ENCODE peak calls at places on chromosome 1, in ten cellular contexts. One of them, this sample, is unnamed.

GRCh38 chr1:113536182-113536780 is 146.0 kb downstream of the MAGI3 start:
- DNase-seq in upper lobe of right lung: no peak
- DNase-seq in neural progenitor cell: no peak
- DNase-seq in CD4-positive, alpha-beta T cell: no peak
- DNase-seq in activated B cell treated with CpG ODN at 0.5 μM for 24 hours: no peak
- DNase-seq in body of pancreas: no peak
- DNase-seq in endothelial cell: no peak
- DNase-seq in fibroblast of villous mesenchyme: peak; percentile 28
- DNase-seq in hepatocyte: no peak
- DNase-seq in heart left ventricle: no peak
- DNase-seq in this sample: no peak

GRCh38 chr1:206742702-206743383 is 27.7 kb upstream of the IL19 start:
- DNase-seq in upper lobe of right lung: no peak
- DNase-seq in neural progenitor cell: no peak
- DNase-seq in CD4-positive, alpha-beta T cell: no peak
- DNase-seq in activated B cell treated with CpG ODN at 0.5 μM for 24 hours: no peak
- DNase-seq in body of pancreas: no peak
- DNase-seq in endothelial cell: no peak
- DNase-seq in fibroblast of villous mesenchyme: no peak
- DNase-seq in hepatocyte: no peak
- DNase-seq in heart left ventricle: no peak
- DNase-seq in this sample: no peak

GRCh38 chr1:247409869-247410544 is 6.0 kb upstream of the NLRP3 start:
- DNase-seq in upper lobe of right lung: no peak
- DNase-seq in neural progenitor cell: no peak
- DNase-seq in CD4-positive, alpha-beta T cell: no peak
- DNase-seq in activated B cell treated with CpG ODN at 0.5 μM for 24 hours: no peak
- DNase-seq in body of pancreas: no peak
- DNase-seq in endothelial cell: no peak
- DNase-seq in fibroblast of villous mesenchyme: no peak
- DNase-seq in hepatocyte: no peak
- DNase-seq in heart left ventricle: no peak
- DNase-seq in this sample: no peak

GRCh38 chr1:65059930-65060538 is 88.0 kb upstream of the AK4 start:
- DNase-seq in upper lobe of right lung: no peak
- DNase-seq in neural progenitor cell: peak; percentile 7
- DNase-seq in CD4-positive, alpha-beta T cell: no peak
- DNase-seq in activated B cell treated with CpG ODN at 0.5 μM for 24 hours: no peak
- DNase-seq in body of pancreas: no peak
- DNase-seq in endothelial cell: no peak
- DNase-seq in fibroblast of villous mesenchyme: peak; percentile 50
- DNase-seq in hepatocyte: peak; percentile 34
- DNase-seq in heart left ventricle: no peak
- DNase-seq in this sample: no peak

GRCh38 chr1:208967334-208967733 is 616.2 kb upstream of the CAMK1G start:
- DNase-seq in upper lobe of right lung: no peak
- DNase-seq in neural progenitor cell: no peak
- DNase-seq in CD4-positive, alpha-beta T cell: no peak
- DNase-seq in activated B cell treated with CpG ODN at 0.5 μM for 24 hours: no peak
- DNase-seq in body of pancreas: no peak
- DNase-seq in endothelial cell: no peak
- DNase-seq in fibroblast of villous mesenchyme: no peak
- DNase-seq in hepatocyte: no peak
- DNase-seq in heart left ventricle: no peak
- DNase-seq in this sample: no peak

GRCh38 chr1:100543640-100544039 is 5.7 kb downstream of the GPR88 start:
- DNase-seq in upper lobe of right lung: no peak
- DNase-seq in neural progenitor cell: peak; percentile 31
- DNase-seq in CD4-positive, alpha-beta T cell: no peak
- DNase-seq in activated B cell treated with CpG ODN at 0.5 μM for 24 hours: no peak
- DNase-seq in body of pancreas: peak; percentile 10
- DNase-seq in endothelial cell: no peak
- DNase-seq in fibroblast of villous mesenchyme: no peak
- DNase-seq in hepatocyte: no peak
- DNase-seq in heart left ventricle: no peak
- DNase-seq in this sample: no peak

GRCh38 chr1:63802109-63802508 is 28.3 kb downstream of the ROR1 start:
- DNase-seq in upper lobe of right lung: no peak
- DNase-seq in neural progenitor cell: no peak
- DNase-seq in CD4-positive, alpha-beta T cell: no peak
- DNase-seq in activated B cell treated with CpG ODN at 0.5 μM for 24 hours: no peak
- DNase-seq in body of pancreas: no peak
- DNase-seq in endothelial cell: no peak
- DNase-seq in fibroblast of villous mesenchyme: no peak
- DNase-seq in hepatocyte: no peak
- DNase-seq in heart left ventricle: no peak
- DNase-seq in this sample: no peak

GRCh38 chr1:230708631-230709580 is 5.0 kb downstream of the AGT start:
- DNase-seq in upper lobe of right lung: no peak
- DNase-seq in neural progenitor cell: no peak
- DNase-seq in CD4-positive, alpha-beta T cell: no peak
- DNase-seq in activated B cell treated with CpG ODN at 0.5 μM for 24 hours: no peak
- DNase-seq in body of pancreas: no peak
- DNase-seq in endothelial cell: no peak
- DNase-seq in fibroblast of villous mesenchyme: peak; percentile 54
- DNase-seq in hepatocyte: peak; percentile 88
- DNase-seq in heart left ventricle: no peak
- DNase-seq in this sample: no peak

GRCh38 chr1:94240822-94241221 is 3.4 kb upstream of the ARHGAP29 start:
- DNase-seq in upper lobe of right lung: no peak
- DNase-seq in neural progenitor cell: peak; percentile 42
- DNase-seq in CD4-positive, alpha-beta T cell: no peak
- DNase-seq in activated B cell treated with CpG ODN at 0.5 μM for 24 hours: no peak
- DNase-seq in body of pancreas: no peak
- DNase-seq in endothelial cell: no peak
- DNase-seq in fibroblast of villous mesenchyme: peak; percentile 22
- DNase-seq in hepatocyte: peak; percentile 27
- DNase-seq in heart left ventricle: no peak
- DNase-seq in this sample: no peak

GRCh38 chr1:199041173-199041914 is 402.5 kb downstream of the PTPRC start:
- DNase-seq in upper lobe of right lung: no peak
- DNase-seq in neural progenitor cell: no peak
- DNase-seq in CD4-positive, alpha-beta T cell: no peak
- DNase-seq in activated B cell treated with CpG ODN at 0.5 μM for 24 hours: no peak
- DNase-seq in body of pancreas: no peak
- DNase-seq in endothelial cell: no peak
- DNase-seq in fibroblast of villous mesenchyme: peak; percentile 18
- DNase-seq in hepatocyte: no peak
- DNase-seq in heart left ventricle: no peak
- DNase-seq in this sample: no peak

GRCh38 chr1:59752556-59753412 is 62.0 kb upstream of the HOOK1 start:
- DNase-seq in upper lobe of right lung: no peak
- DNase-seq in neural progenitor cell: no peak
- DNase-seq in CD4-positive, alpha-beta T cell: no peak
- DNase-seq in activated B cell treated with CpG ODN at 0.5 μM for 24 hours: no peak
- DNase-seq in body of pancreas: no peak
- DNase-seq in endothelial cell: no peak
- DNase-seq in fibroblast of villous mesenchyme: no peak
- DNase-seq in hepatocyte: no peak
- DNase-seq in heart left ventricle: no peak
- DNase-seq in this sample: no peak

GRCh38 chr1:161052899-161053298 is 7.1 kb upstream of the USF1 start:
- DNase-seq in upper lobe of right lung: no peak
- DNase-seq in neural progenitor cell: no peak
- DNase-seq in CD4-positive, alpha-beta T cell: no peak
- DNase-seq in activated B cell treated with CpG ODN at 0.5 μM for 24 hours: no peak
- DNase-seq in body of pancreas: no peak
- DNase-seq in endothelial cell: no peak
- DNase-seq in fibroblast of villous mesenchyme: no peak
- DNase-seq in hepatocyte: no peak
- DNase-seq in heart left ventricle: no peak
- DNase-seq in this sample: no peak

GRCh38 chr1:225378880-225379279 is 49.0 kb downstream of the LBR start:
- DNase-seq in upper lobe of right lung: no peak
- DNase-seq in neural progenitor cell: peak; percentile 64
- DNase-seq in CD4-positive, alpha-beta T cell: no peak
- DNase-seq in activated B cell treated with CpG ODN at 0.5 μM for 24 hours: no peak
- DNase-seq in body of pancreas: peak; percentile 47
- DNase-seq in endothelial cell: no peak
- DNase-seq in fibroblast of villous mesenchyme: peak; percentile 38
- DNase-seq in hepatocyte: peak; percentile 73
- DNase-seq in heart left ventricle: no peak
- DNase-seq in this sample: no peak

GRCh38 chr1:60973668-60974067 is 108.7 kb upstream of the NFIA start:
- DNase-seq in upper lobe of right lung: no peak
- DNase-seq in neural progenitor cell: no peak
- DNase-seq in CD4-positive, alpha-beta T cell: no peak
- DNase-seq in activated B cell treated with CpG ODN at 0.5 μM for 24 hours: no peak
- DNase-seq in body of pancreas: no peak
- DNase-seq in endothelial cell: no peak
- DNase-seq in fibroblast of villous mesenchyme: no peak
- DNase-seq in hepatocyte: no peak
- DNase-seq in heart left ventricle: no peak
- DNase-seq in this sample: no peak

GRCh38 chr1:94660994-94661393 is 119.4 kb upstream of the F3 start:
- DNase-seq in upper lobe of right lung: no peak
- DNase-seq in neural progenitor cell: peak; percentile 90
- DNase-seq in CD4-positive, alpha-beta T cell: no peak
- DNase-seq in activated B cell treated with CpG ODN at 0.5 μM for 24 hours: no peak
- DNase-seq in body of pancreas: no peak
- DNase-seq in endothelial cell: no peak
- DNase-seq in fibroblast of villous mesenchyme: no peak
- DNase-seq in hepatocyte: no peak
- DNase-seq in heart left ventricle: no peak
- DNase-seq in this sample: no peak

GRCh38 chr1:187551061-187551460 is 722.3 kb downstream of the PLA2G4A start:
- DNase-seq in upper lobe of right lung: no peak
- DNase-seq in neural progenitor cell: no peak
- DNase-seq in CD4-positive, alpha-beta T cell: no peak
- DNase-seq in activated B cell treated with CpG ODN at 0.5 μM for 24 hours: no peak
- DNase-seq in body of pancreas: no peak
- DNase-seq in endothelial cell: no peak
- DNase-seq in fibroblast of villous mesenchyme: no peak
- DNase-seq in hepatocyte: no peak
- DNase-seq in heart left ventricle: no peak
- DNase-seq in this sample: no peak
- TF ChIP-seq CTCF in upper lobe of right lung: no peak
- TF ChIP-seq CTCF in neural progenitor cell: peak; percentile 4
- TF ChIP-seq CTCF in CD4-positive, alpha-beta T cell: no peak
- TF ChIP-seq CTCF in activated B cell treated with CpG ODN at 0.5 μM for 24 hours: no peak
- TF ChIP-seq CTCF in body of pancreas: no peak
- TF ChIP-seq CTCF in endothelial cell: no peak
- TF ChIP-seq CTCF in fibroblast of villous mesenchyme: no peak
- TF ChIP-seq CTCF in hepatocyte: no peak
- TF ChIP-seq CTCF in heart left ventricle: no peak
- TF ChIP-seq CTCF in this sample: no peak

DNA sequence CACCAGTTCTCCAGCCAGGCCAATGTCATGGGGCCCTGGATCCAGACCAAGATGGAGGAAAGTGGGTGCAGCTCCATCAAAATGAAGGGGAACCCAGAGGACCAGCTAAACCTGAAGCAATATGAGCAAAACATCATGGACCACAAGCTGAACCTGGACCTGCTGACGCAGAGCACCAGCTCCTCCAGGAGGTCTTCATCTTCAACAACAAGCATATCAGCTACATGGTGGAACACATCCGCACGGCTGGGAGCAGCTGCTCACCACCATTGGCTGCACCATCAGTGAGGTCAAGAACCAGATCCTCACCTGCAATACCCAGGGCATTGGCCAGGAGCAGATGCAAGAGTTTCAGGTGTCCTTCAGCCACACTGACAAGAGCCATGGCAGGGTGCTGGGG is 13.7 kb upstream of the EPHA10 start:
- DNase-seq in upper lobe of right lung: no peak
- DNase-seq in neural progenitor cell: no peak
- DNase-seq in CD4-positive, alpha-beta T cell: no peak
- DNase-seq in activated B cell treated with CpG ODN at 0.5 μM for 24 hours: no peak
- DNase-seq in body of pancreas: no peak
- DNase-seq in endothelial cell: no peak
- DNase-seq in fibroblast of villous mesenchyme: no peak
- DNase-seq in hepatocyte: no peak
- DNase-seq in heart left ventricle: no peak
- DNase-seq in this sample: no peak
- TF ChIP-seq CTCF in upper lobe of right lung: no peak
- TF ChIP-seq CTCF in neural progenitor cell: no peak
- TF ChIP-seq CTCF in CD4-positive, alpha-beta T cell: no peak
- TF ChIP-seq CTCF in activated B cell treated with CpG ODN at 0.5 μM for 24 hours: no peak
- TF ChIP-seq CTCF in body of pancreas: no peak
- TF ChIP-seq CTCF in endothelial cell: no peak
- TF ChIP-seq CTCF in fibroblast of villous mesenchyme: no peak
- TF ChIP-seq CTCF in hepatocyte: no peak
- TF ChIP-seq CTCF in heart left ventricle: no peak
- TF ChIP-seq CTCF in this sample: no peak

DNA sequence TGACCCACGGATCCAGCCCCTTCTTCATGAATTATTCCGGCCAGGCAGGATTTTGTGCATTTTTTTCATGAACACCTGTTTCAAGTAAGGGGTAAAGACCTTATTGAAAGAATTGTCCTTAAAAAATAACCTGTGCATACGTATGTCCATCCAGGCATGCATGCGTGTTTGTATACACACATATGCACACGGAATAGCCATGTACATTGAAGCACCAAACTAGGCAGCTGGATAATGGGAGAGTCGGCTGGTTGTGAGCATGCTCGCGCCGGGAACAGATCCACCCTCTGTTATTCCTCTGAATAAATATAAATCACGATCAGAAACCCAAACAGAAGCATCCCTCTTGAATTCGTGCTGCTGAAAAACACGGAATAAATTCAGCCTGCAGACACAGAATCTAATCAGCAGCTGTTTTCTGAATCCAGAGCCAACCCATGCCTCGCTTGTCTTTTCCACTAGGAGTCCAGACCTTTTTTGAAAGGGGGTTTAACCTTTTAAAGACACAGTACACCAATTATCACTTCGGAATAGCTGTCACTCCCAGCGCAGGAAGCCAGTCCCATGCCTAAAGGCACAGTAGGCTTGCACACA is at the start of gene HIVEP3:
- DNase-seq in upper lobe of right lung: no peak
- DNase-seq in neural progenitor cell: peak; percentile 68
- DNase-seq in CD4-positive, alpha-beta T cell: no peak
- DNase-seq in activated B cell treated with CpG ODN at 0.5 μM for 24 hours: no peak
- DNase-seq in body of pancreas: peak; percentile 32
- DNase-seq in endothelial cell: no peak
- DNase-seq in fibroblast of villous mesenchyme: peak; percentile 36
- DNase-seq in hepatocyte: no peak
- DNase-seq in heart left ventricle: no peak
- DNase-seq in this sample: no peak
- TF ChIP-seq CTCF in upper lobe of right lung: peak; percentile 18
- TF ChIP-seq CTCF in neural progenitor cell: peak; percentile 36
- TF ChIP-seq CTCF in CD4-positive, alpha-beta T cell: no peak
- TF ChIP-seq CTCF in activated B cell treated with CpG ODN at 0.5 μM for 24 hours: no peak
- TF ChIP-seq CTCF in body of pancreas: peak; percentile 37
- TF ChIP-seq CTCF in endothelial cell: no peak
- TF ChIP-seq CTCF in fibroblast of villous mesenchyme: peak; percentile 23
- TF ChIP-seq CTCF in hepatocyte: no peak
- TF ChIP-seq CTCF in heart left ventricle: peak; percentile 36
- TF ChIP-seq CTCF in this sample: no peak

DNA sequence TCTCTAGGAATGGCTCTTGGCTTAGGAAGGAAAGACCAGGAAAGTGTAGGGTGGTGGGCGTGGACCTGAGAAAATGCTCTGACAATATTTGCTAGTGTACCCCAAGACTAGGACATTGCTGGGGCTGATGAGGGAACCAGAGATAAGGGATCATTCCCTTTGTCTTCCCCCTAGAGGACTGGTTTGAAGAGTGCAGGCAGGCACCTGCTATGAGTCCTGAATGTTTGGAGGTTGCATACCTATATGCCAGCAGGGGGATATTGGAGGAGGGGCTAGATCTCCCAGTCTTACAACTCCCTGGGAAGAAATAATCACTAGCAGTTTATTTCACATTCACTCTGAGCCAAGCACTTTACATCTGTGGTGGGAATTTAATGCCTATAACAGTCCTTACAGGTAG is 6.0 kb upstream of the BCL10 start:
- DNase-seq in upper lobe of right lung: no peak
- DNase-seq in neural progenitor cell: peak; percentile 38
- DNase-seq in CD4-positive, alpha-beta T cell: no peak
- DNase-seq in activated B cell treated with CpG ODN at 0.5 μM for 24 hours: no peak
- DNase-seq in body of pancreas: no peak
- DNase-seq in endothelial cell: no peak
- DNase-seq in fibroblast of villous mesenchyme: no peak
- DNase-seq in hepatocyte: no peak
- DNase-seq in heart left ventricle: no peak
- DNase-seq in this sample: no peak
- TF ChIP-seq CTCF in upper lobe of right lung: no peak
- TF ChIP-seq CTCF in neural progenitor cell: peak; percentile 38
- TF ChIP-seq CTCF in CD4-positive, alpha-beta T cell: no peak
- TF ChIP-seq CTCF in activated B cell treated with CpG ODN at 0.5 μM for 24 hours: no peak
- TF ChIP-seq CTCF in body of pancreas: no peak
- TF ChIP-seq CTCF in endothelial cell: no peak
- TF ChIP-seq CTCF in fibroblast of villous mesenchyme: no peak
- TF ChIP-seq CTCF in hepatocyte: no peak
- TF ChIP-seq CTCF in heart left ventricle: no peak
- TF ChIP-seq CTCF in this sample: no peak

This sample was measured in omental fat pad.